ENCODE peak calls at places on chromosome 14, in four cellular contexts. I, N, X and P are unnamed samples. For H3K4me1, the result is how much of the 10 kb centered on the place peaks cover.

GRCh38 chr14:35032562-35032961 is 13.5 kb upstream of the FAM177A1 start:
- DNase-seq in N (no peak), I (no peak), X (no peak), P (no peak)

GRCh38 chr14:57136669-57137068 is 132.0 kb downstream of the EXOC5 start:
- DNase-seq in N (no peak), I (peak), X (no peak), P (peak)

GRCh38 chr14:96267336-96267735 is 11.3 kb downstream of the BDKRB1 start:
- DNase-seq in N (peak), I (no peak), X (no peak), P (no peak)

GRCh38 chr14:36363704-36364103 is 43.3 kb upstream of the MBIP start:
- DNase-seq in X (no peak), I (no peak), N (no peak), P (no peak)

GRCh38 chr14:96711559-96712267 is 85.5 kb upstream of the VRK1 start:
- DNase-seq in I (no peak), X (no peak), N (no peak), P (no peak)

GRCh38 chr14:39175445-39176262 is 600 bp downstream of the PNN start:
- DNase-seq in N (peak), I (no peak), X (no peak), P (no peak)

GRCh38 chr14:35122696-35123387 is 490 bp downstream of the PRORP start:
- DNase-seq in N (peak), I (no peak), X (no peak), P (no peak)

GRCh38 chr14:74491952-74492351 is 1.2 kb downstream of the NPC2 start:
- DNase-seq in N (peak), I (no peak), X (no peak), P (no peak)

GRCh38 chr14:65286443-65286842 is 126.1 kb upstream of the FUT8 start:
- DNase-seq in N (no peak), I (no peak), X (peak), P (no peak)

GRCh38 chr14:36513451-36514277 is 6.4 kb downstream of the NKX2-1 start:
- DNase-seq in N (peak), X (no peak), I (no peak), P (no peak)

GRCh38 chr14:73283592-73284379 is 46.5 kb downstream of the PAPLN start:
- DNase-seq in N (peak), X (no peak), I (no peak), P (no peak)

GRCh38 chr14:30681752-30682355 is 59.7 kb downstream of the SCFD1 start:
- DNase-seq in I (no peak), X (no peak), N (peak), P (no peak)

GRCh38 chr14:99412122-99413061 is 68.3 kb downstream of the SETD3 start:
- DNase-seq in X (no peak), I (no peak), N (peak), P (no peak)

GRCh38 chr14:62696261-62696968 is 348.8 kb downstream of the KCNH5 start:
- DNase-seq in N (peak), X (no peak), I (no peak), P (no peak)

GRCh38 chr14:71380271-71380670 is 473.0 kb downstream of the PCNX1 start:
- DNase-seq in X (no peak), I (no peak), N (peak), P (no peak)

GRCh38 chr14:85817430-85817829 is 287.5 kb downstream of the FLRT2 start:
- DNase-seq in X (no peak), N (no peak), I (no peak), P (no peak)

GRCh38 chr14:32121536-32121935 is 44.4 kb downstream of the ARHGAP5 start:
- DNase-seq in X (no peak), I (no peak), N (no peak), P (no peak)

GRCh38 chr14:22113401-22113800 is 439.8 kb upstream of the OR4E1 start:
- DNase-seq in I (no peak), N (peak), X (no peak), P (no peak)

GRCh38 chr14:67734675-67735074 is 33.0 kb downstream of the RDH12 start:
- DNase-seq in N (peak), I (no peak), X (no peak), P (no peak)

GRCh38 chr14:93941293-93941910 is 14.3 kb downstream of the FAM181A start:
- DNase-seq in X (no peak), N (no peak), I (no peak), P (no peak)

GRCh38 chr14:24634158-24634557 is at the start of gene GZMB:
- DNase-seq in N (no peak), I (no peak), X (peak), P (no peak)

GRCh38 chr14:103818422-103818821 is 29.0 kb downstream of the PPP1R13B start:
- DNase-seq in N (no peak), I (no peak), X (no peak), P (no peak)

GRCh38 chr14:61125314-61126082 is 144.5 kb downstream of the SLC38A6 start:
- DNase-seq in N (no peak), I (no peak), X (no peak), P (no peak)
- H3K4me3 ChIP-seq in N (no peak), I (no peak), X (no peak), P (no peak)

GRCh38 chr14:90582166-90582565 is 185.3 kb downstream of the CALM1 start:
- DNase-seq in N (no peak), I (no peak), X (no peak), P (no peak)
- H3K4me1 ChIP-seq in N (under half), I (under half), X (under half), P (under half)

GRCh38 chr14:23130875-23131274 is 11.8 kb upstream of the CEBPE start:
- DNase-seq in X (no peak), N (no peak), I (no peak), P (no peak)
- H3K27ac ChIP-seq in X (no peak), N (no peak), I (no peak), P (no peak)

DNA sequence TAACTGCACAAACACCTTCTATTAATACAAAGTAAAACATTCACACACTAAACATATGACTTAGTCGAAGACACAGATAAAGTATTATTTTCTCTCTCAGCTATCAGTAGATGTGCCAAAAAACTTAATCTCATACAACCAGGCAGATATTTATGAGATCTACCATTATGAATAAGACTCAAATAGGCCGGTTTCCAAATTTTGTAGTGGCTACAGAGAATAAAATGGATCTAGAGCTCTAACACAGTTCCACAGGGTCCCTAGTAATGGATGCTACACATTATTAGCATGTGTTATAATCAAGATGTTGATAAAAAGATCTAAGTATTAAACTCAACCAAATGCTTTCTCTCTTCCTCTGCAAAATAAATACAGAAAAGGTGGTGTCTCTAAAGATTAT is 10.4 kb downstream of the SAV1 start:
- DNase-seq in N (no peak), I (no peak), X (no peak), P (no peak)
- H3K4me3 ChIP-seq in N (no peak), I (peak), X (no peak), P (peak)

DNA sequence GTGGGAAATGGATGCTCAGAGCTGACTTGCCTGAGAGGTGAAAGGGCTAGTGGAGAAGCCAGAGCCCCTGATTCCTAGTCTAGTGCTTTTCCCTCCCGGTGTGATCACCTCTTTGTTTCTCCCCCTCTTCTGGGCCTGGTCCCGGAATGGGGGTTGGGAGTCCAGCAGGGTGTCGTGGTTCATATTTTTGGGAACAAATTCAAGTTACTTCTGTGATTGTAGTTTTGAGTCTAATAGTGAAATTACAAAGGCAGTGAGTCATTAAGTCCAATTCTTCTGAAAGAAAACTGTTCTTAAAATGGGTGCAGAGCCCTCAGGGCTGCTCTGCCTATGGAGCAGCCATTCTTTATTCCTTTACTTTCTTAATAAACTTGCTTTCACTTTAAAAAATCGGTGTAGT is 7.6 kb downstream of the SUSD6 start:
- DNase-seq in X (no peak), N (no peak), I (no peak), P (no peak)
- H3K4me1 ChIP-seq in X (half or more), N (under half), I (half or more), P (under half)

DNA sequence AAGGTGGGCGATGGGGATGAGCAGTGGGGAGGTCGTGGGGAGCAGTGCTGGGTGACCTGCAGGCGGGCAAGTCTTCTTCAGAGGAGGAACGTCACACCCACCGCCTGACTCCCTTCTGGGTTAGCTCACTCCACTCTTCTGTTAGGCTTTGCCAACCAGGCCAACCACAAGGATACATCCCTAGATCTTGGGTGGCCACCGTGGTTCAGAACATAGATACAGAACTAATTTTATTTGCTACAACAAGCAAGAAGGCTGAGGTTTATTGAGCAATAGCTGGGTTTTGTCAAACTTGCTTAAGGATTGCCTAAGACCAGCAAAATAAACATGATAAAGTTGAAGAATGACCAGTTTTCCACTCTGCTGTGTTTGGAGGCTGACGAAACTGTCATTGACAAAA is 109.4 kb downstream of the DACT1 start:
- DNase-seq in I (no peak), N (no peak), X (no peak), P (no peak)
- H3K27ac ChIP-seq in I (no peak), N (no peak), X (peak), P (no peak)

GRCh38 chr14:91371011-91371989 is 46.3 kb downstream of the CCDC88C start:
- DNase-seq in N (no peak), I (no peak), X (no peak), P (no peak)

GRCh38 chr14:91372680-91373495 is 44.7 kb downstream of the CCDC88C start:
- DNase-seq in X (peak), I (no peak), N (no peak), P (no peak)

GRCh38 chr14:91373591-91374245 is 43.9 kb downstream of the CCDC88C start:
- DNase-seq in N (no peak), I (no peak), X (no peak), P (no peak)

GRCh38 chr14:91369628-91370445 is 47.8 kb downstream of the CCDC88C start:
- DNase-seq in X (no peak), N (no peak), I (no peak), P (no peak)

DNA sequence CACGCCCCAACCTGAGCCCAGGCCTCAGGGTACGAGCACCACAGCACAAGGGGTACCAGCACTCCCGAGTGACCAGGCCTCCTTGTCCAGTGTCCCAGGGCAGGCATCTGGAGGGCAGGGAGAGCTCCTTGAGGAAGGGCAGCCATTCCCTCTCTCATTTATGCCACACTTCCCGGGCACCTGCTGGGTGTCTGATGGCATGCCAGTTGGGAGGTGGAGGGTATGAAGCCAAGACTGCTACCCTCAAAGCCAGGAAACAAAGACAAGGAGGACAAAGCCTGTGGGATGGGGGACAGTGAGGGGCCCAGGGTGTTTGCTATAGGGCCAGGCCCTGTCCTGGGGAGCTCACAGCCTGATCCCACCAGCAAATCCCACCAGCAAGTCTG is 45.6 kb downstream of the CCDC88C start:
- DNase-seq in X (no peak), I (no peak), N (no peak), P (no peak)
- H3K4me3 ChIP-seq in X (no peak), I (no peak), N (no peak), P (no peak)